ENCODE peak calls at places on chromosomes 6 and 20, in ten cellular contexts. P, Q, A, G, K, U, F, X, W and N are unnamed samples.

GRCh38 chr6:55963301-55963700 is 87.9 kb upstream of the BMP5 start:
- DNase-seq in P (no peak), Q (peak), A (peak), G (no peak), K (no peak), U (peak), F (peak), X (no peak), W (no peak), N (no peak)

GRCh38 chr6:133746417-133746770 is 142.5 kb upstream of the TCF21 start:
- DNase-seq in P (no peak), Q (no peak), A (no peak), G (no peak), K (no peak), U (no peak), F (no peak), X (no peak), W (no peak), N (no peak)

GRCh38 chr6:296151-297122 is 4.2 kb downstream of the DUSP22 start:
- DNase-seq in P (peak), Q (peak), A (no peak), G (no peak), K (no peak), U (peak), F (peak), X (no peak), W (no peak), N (no peak)

GRCh38 chr20:62837091-62837490 is 20.2 kb downstream of the COL9A3 start:
- DNase-seq in P (no peak), Q (no peak), A (no peak), G (no peak), K (no peak), U (no peak), F (no peak), X (no peak), W (no peak), N (no peak)

GRCh38 chr6:128713461-128713860 is 169.5 kb upstream of the LAMA2 start:
- DNase-seq in P (no peak), Q (no peak), A (no peak), G (no peak), K (no peak), U (peak), F (peak), X (no peak), W (no peak), N (no peak)

GRCh38 chr6:142728367-142728766 is 216.6 kb downstream of the HIVEP2 start:
- DNase-seq in P (no peak), Q (no peak), A (no peak), G (no peak), K (no peak), U (peak), F (peak), X (no peak), W (no peak), N (no peak)

GRCh38 chr6:98041921-98042320 is 758.9 kb upstream of the MMS22L start:
- DNase-seq in P (no peak), Q (no peak), A (no peak), G (no peak), K (no peak), U (no peak), F (no peak), X (no peak), W (no peak), N (no peak)

GRCh38 chr6:154572592-154572991 is 62.1 kb upstream of the CNKSR3 start:
- DNase-seq in P (no peak), Q (no peak), A (no peak), G (no peak), K (no peak), U (no peak), F (peak), X (no peak), W (no peak), N (no peak)

GRCh38 chr20:13271098-13271497 is 50.0 kb downstream of the ISM1 start:
- DNase-seq in P (no peak), Q (no peak), A (no peak), G (no peak), K (no peak), U (no peak), F (no peak), X (no peak), W (no peak), N (no peak)

GRCh38 chr6:99589290-99589672 is 17.4 kb upstream of the PRDM13 start:
- DNase-seq in P (no peak), Q (no peak), A (no peak), G (no peak), K (no peak), U (no peak), F (no peak), X (peak), W (no peak), N (no peak)

GRCh38 chr6:151288711-151289398 is 49.1 kb downstream of the AKAP12 start:
- DNase-seq in P (no peak), Q (no peak), A (no peak), G (no peak), K (no peak), U (no peak), F (no peak), X (no peak), W (no peak), N (no peak)

GRCh38 chr6:66896415-66896814 is 1189.4 kb upstream of the EYS start:
- DNase-seq in P (no peak), Q (no peak), A (no peak), G (no peak), K (no peak), U (peak), F (peak), X (no peak), W (no peak), N (no peak)

GRCh38 chr20:22577515-22578220 is 6.7 kb downstream of the FOXA2 start:
- DNase-seq in P (no peak), Q (peak), A (no peak), G (no peak), K (no peak), U (no peak), F (no peak), X (peak), W (no peak), N (no peak)

GRCh38 chr6:4055420-4056041 is 23.4 kb downstream of the FAM217A start:
- DNase-seq in P (peak), Q (no peak), A (peak), G (no peak), K (no peak), U (peak), F (peak), X (no peak), W (no peak), N (no peak)

GRCh38 chr6:52351879-52352238 is 10.1 kb upstream of the PAQR8 start:
- DNase-seq in P (no peak), Q (no peak), A (no peak), G (no peak), K (no peak), U (no peak), F (no peak), X (no peak), W (no peak), N (no peak)

GRCh38 chr6:118896339-118897136 is 2.6 kb downstream of the ASF1A start:
- DNase-seq in P (peak), Q (no peak), A (no peak), G (no peak), K (no peak), U (peak), F (peak), X (no peak), W (no peak), N (no peak)

GRCh38 chr20:20207291-20207690 is 155.0 kb downstream of the CFAP61 start:
- DNase-seq in P (no peak), Q (no peak), A (no peak), G (no peak), K (no peak), U (no peak), F (no peak), X (no peak), W (no peak), N (no peak)

GRCh38 chr6:37559501-37559900 is 59.8 kb upstream of the CCDC167 start:
- DNase-seq in P (no peak), Q (no peak), A (no peak), G (no peak), K (no peak), U (no peak), F (no peak), X (no peak), W (no peak), N (no peak)

GRCh38 chr6:100979269-100979668 is 98.1 kb upstream of the ASCC3 start:
- DNase-seq in P (no peak), Q (no peak), A (no peak), G (no peak), K (no peak), U (no peak), F (no peak), X (peak), W (no peak), N (no peak)

GRCh38 chr6:35240838-35241801 is 18.4 kb upstream of the ZNF76 start:
- DNase-seq in P (peak), Q (peak), A (peak), G (peak), K (peak), U (peak), F (peak), X (peak), W (peak), N (peak)

GRCh38 chr6:51753635-51754034 is 333.8 kb downstream of the PKHD1 start:
- DNase-seq in P (peak), Q (peak), A (peak), G (peak), K (no peak), U (no peak), F (no peak), X (peak), W (no peak), N (no peak)

GRCh38 chr20:6959900-6960312 is 192.4 kb downstream of the BMP2 start:
- DNase-seq in P (no peak), Q (no peak), A (no peak), G (no peak), K (no peak), U (peak), F (no peak), X (no peak), W (no peak), N (no peak)

GRCh38 chr6:69894578-69895347 is 28.4 kb downstream of the COL19A1 start:
- DNase-seq in P (no peak), Q (no peak), A (no peak), G (no peak), K (no peak), U (peak), F (peak), X (no peak), W (no peak), N (no peak)

GRCh38 chr6:5401845-5402738 is 140.8 kb downstream of the FARS2 start:
- DNase-seq in P (peak), Q (no peak), A (no peak), G (no peak), K (no peak), U (peak), F (peak), X (no peak), W (no peak), N (no peak)

GRCh38 chr20:56513096-56513806 is 11.3 kb upstream of the FAM209A start:
- DNase-seq in P (no peak), Q (no peak), A (no peak), G (no peak), K (no peak), U (no peak), F (no peak), X (peak), W (no peak), N (no peak)

GRCh38 chr6:2839982-2840793 is 1.5 kb downstream of the SERPINB1 start:
- DNase-seq in P (no peak), Q (no peak), A (no peak), G (no peak), K (no peak), U (no peak), F (no peak), X (no peak), W (no peak), N (no peak)

GRCh38 chr20:4326194-4327065 is 311.1 kb upstream of the RNF24 start:
- DNase-seq in P (no peak), Q (no peak), A (no peak), G (no peak), K (no peak), U (no peak), F (no peak), X (no peak), W (no peak), N (no peak)

GRCh38 chr20:4925842-4926530 is 75.3 kb downstream of the SLC23A2 start:
- DNase-seq in P (no peak), Q (no peak), A (peak), G (no peak), K (no peak), U (peak), F (peak), X (no peak), W (no peak), N (no peak)

GRCh38 chr20:22411568-22412450 is 172.6 kb downstream of the FOXA2 start:
- DNase-seq in P (no peak), Q (no peak), A (peak), G (no peak), K (no peak), U (no peak), F (peak), X (no peak), W (no peak), N (no peak)

GRCh38 chr20:10954137-10954840 is 280.5 kb upstream of the JAG1 start:
- DNase-seq in P (no peak), Q (peak), A (no peak), G (no peak), K (no peak), U (no peak), F (no peak), X (no peak), W (no peak), N (no peak)

GRCh38 chr6:111129003-111129402 is 41.7 kb downstream of the SLC16A10 start:
- DNase-seq in P (no peak), Q (no peak), A (peak), G (no peak), K (no peak), U (no peak), F (peak), X (no peak), W (no peak), N (no peak)

GRCh38 chr6:36384095-36384494 is 3.4 kb downstream of the ETV7 start:
- DNase-seq in P (no peak), Q (no peak), A (no peak), G (no peak), K (no peak), U (no peak), F (no peak), X (no peak), W (no peak), N (no peak)

GRCh38 chr6:44257753-44258324 is 511 bp upstream of the SLC35B2 start:
- DNase-seq in P (no peak), Q (no peak), A (no peak), G (no peak), K (no peak), U (no peak), F (no peak), X (no peak), W (no peak), N (no peak)
- TF ChIP-seq CTCF in P (peak), Q (peak), A (no peak), G (no peak), K (no peak), U (no peak), F (no peak), X (no peak), W (peak), N (peak)

DNA sequence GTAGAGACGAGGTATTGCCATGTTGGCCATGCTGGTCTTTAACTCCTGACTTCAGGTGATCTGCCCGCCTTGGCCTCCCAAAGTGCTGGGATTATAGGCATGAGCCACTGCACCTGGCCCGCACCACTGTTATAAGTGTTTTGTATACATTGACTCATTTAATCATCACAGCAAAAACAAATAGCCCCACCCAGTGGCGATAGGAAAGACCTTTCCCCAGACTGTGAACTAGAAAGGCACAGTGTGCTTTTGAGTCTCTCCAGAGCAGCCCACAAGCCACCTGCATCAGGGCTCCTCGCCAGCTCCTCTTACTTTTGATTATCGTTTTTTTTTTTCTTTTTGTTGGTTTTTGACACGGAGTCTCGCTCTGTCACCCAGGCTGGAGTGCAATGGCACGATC is 27.9 kb upstream of the ZFP64 start:
- DNase-seq in P (peak), Q (peak), A (no peak), G (no peak), K (no peak), U (peak), F (peak), X (no peak), W (no peak), N (no peak)
- TF ChIP-seq CTCF in P (peak), Q (peak), A (no peak), G (no peak), K (no peak), U (peak), F (no peak), X (no peak), W (no peak), N (no peak)

DNA sequence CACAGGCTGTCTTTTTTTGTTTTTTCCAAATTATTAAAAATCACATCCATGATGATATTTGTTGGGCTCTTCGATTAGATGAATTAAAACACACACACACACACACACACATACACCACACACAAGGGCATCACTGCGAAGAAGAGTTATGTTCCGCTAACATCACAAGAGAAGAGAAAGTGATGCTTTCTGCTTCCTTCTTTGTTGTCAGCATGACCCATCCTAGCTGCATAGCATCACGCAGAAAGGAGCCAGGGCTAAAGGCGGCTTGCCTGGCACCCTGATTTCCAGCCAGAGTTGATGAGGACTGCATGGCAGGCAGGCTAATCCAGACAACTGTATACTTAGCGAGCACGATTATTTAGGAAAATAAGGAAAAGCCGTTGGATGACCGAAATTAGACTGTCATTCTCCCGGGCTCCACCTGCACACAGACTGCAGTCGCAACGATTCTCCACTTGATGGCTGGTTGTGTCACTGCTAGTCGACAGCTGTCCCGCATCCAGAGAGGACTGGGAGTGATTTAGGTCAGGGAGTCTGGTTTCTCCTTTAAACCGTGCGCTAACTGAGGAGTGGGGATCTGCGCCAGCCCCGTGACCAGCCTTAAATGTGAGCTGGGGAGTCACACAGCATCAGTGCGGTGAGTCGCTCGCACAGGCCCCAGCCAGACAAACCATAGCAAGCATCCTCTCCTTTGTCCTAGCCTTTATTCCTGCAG is 70.6 kb upstream of the SOX4 start:
- DNase-seq in P (no peak), Q (peak), A (no peak), G (no peak), K (no peak), U (no peak), F (no peak), X (peak), W (no peak), N (no peak)
- TF ChIP-seq CTCF in P (peak), Q (peak), A (no peak), G (peak), K (no peak), U (peak), F (no peak), X (no peak), W (no peak), N (no peak)

GRCh38 chr6:17200395-17200794 is 80.8 kb upstream of the RBM24 start:
- DNase-seq in P (no peak), Q (peak), A (peak), G (no peak), K (no peak), U (no peak), F (no peak), X (peak), W (no peak), N (no peak)
- TF ChIP-seq CTCF in P (no peak), Q (peak), A (no peak), G (peak), K (no peak), U (peak), F (no peak), X (peak), W (no peak), N (no peak)

GRCh38 chr6:16821834-16822264 is 60.6 kb upstream of the ATXN1 start:
- DNase-seq in P (no peak), Q (no peak), A (no peak), G (no peak), K (no peak), U (no peak), F (no peak), X (no peak), W (no peak), N (no peak)

GRCh38 chr6:16817594-16817993 is 56.3 kb upstream of the ATXN1 start:
- DNase-seq in P (no peak), Q (no peak), A (no peak), G (no peak), K (no peak), U (no peak), F (no peak), X (no peak), W (no peak), N (no peak)

GRCh38 chr6:16818992-16819626 is 57.8 kb upstream of the ATXN1 start:
- DNase-seq in P (no peak), Q (no peak), A (no peak), G (no peak), K (no peak), U (no peak), F (no peak), X (no peak), W (no peak), N (no peak)

GRCh38 chr6:16822529-16822928 is 61.3 kb upstream of the ATXN1 start:
- DNase-seq in P (no peak), Q (no peak), A (no peak), G (no peak), K (no peak), U (no peak), F (no peak), X (no peak), W (no peak), N (no peak)

GRCh38 chr6:16819752-16820151 is 58.5 kb upstream of the ATXN1 start:
- DNase-seq in P (no peak), Q (no peak), A (no peak), G (no peak), K (no peak), U (peak), F (peak), X (no peak), W (no peak), N (no peak)
- TF ChIP-seq CTCF in P (peak), Q (peak), A (no peak), G (peak), K (no peak), U (peak), F (peak), X (no peak), W (no peak), N (no peak)

GRCh38 chr6:30075094-30075986 is at the start of gene RNF39:
- DNase-seq in P (no peak), Q (peak), A (peak), G (no peak), K (no peak), U (no peak), F (no peak), X (peak), W (no peak), N (no peak)
- TF ChIP-seq CTCF in P (peak), Q (peak), A (peak), G (peak), K (peak), U (peak), F (peak), X (peak), W (no peak), N (peak)

DNA sequence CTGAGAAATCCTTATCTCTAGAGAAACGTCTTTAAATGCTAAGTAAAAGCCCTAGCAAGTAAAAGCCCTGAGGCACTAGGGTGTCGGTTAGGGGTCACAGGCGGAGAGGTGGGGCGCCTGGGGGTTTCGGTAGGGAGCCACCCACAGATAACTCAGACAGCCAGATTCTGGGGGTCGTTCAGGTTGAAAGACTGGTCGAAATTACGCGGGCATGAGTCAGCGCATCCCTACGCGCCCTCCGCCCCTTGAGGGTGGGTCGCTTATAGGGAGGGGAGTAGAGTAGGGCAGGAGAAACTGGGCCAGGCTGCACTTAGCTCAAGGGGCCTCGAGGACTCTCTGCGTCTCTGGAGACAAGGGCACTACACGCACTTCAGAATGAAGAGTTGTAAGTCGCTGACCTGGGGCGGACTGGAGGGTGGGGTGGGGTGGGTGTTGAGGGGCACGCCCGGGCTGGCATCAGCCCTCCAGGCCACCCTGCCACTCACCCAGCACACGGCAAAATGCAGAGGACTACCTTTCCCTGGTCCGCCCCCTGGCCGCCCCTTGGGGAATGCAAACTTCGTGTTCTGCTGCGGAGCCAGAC is 598 bp upstream of the PPT2 start:
- DNase-seq in P (no peak), Q (peak), A (no peak), G (peak), K (no peak), U (peak), F (no peak), X (peak), W (no peak), N (no peak)
- TF ChIP-seq CTCF in P (no peak), Q (peak), A (no peak), G (peak), K (no peak), U (peak), F (peak), X (no peak), W (no peak), N (no peak)

DNA sequence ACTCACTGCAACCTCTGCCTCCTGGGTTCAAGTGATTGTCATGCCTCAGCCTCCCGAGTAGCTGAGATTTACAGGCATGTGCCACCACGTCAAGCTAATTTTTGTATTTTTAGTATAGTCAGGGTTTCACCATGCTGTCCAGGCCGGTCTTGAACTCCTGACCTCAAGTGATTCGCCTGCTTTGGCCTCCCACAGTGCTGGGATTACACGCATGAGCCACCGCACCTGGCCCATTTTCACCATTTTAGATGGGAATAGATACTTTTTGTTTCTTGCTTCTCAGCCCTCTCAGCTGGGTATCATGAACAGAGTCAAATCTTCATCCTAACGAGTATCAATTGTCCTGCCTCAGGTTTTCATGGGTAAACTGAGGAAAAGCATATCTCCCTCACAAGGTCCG is 235.0 kb downstream of the CDC5L start:
- DNase-seq in P (no peak), Q (no peak), A (no peak), G (no peak), K (no peak), U (no peak), F (no peak), X (no peak), W (no peak), N (no peak)
- TF ChIP-seq CTCF in P (no peak), Q (no peak), A (no peak), G (no peak), K (no peak), U (no peak), F (no peak), X (no peak), W (no peak), N (no peak)